ENCODE peak calls at places on chromosomes 6 and 20, in ten cellular contexts. S is CD8-positive, alpha-beta T cell; T is choroid plexus epithelial cell; Y is lung; M is activated B cell treated with CpG ODN at 0.5 μM for 24 hours; V is GM12864; G is CD4-positive, alpha-beta T cell; U is endothelial cell; X is fibroblast of lung; J is lower lobe of right lung. W is an unnamed sample.

GRCh38 chr20:905999-906520 is 10.1 kb downstream of the ANGPT4 start:
- DNase-seq in M (no peak), S (no peak), X (no peak), J (no peak), G (no peak), Y (no peak), T (no peak), V (no peak), U (no peak), W (no peak)

GRCh38 chr6:29792123-29793035 is 35.2 kb upstream of the HLA-G start:
- DNase-seq in V (no peak), S (peak), U (peak), Y (peak), M (peak), G (peak), X (no peak), J (peak), T (peak), W (peak)

GRCh38 chr6:110284877-110285276 is 73.3 kb downstream of the METTL24 start:
- DNase-seq in S (no peak), G (no peak), J (no peak), T (no peak), Y (no peak), M (no peak), X (no peak), V (no peak), U (no peak), W (no peak)

GRCh38 chr6:33249732-33250625 is 21.7 kb downstream of the VPS52 start:
- DNase-seq in G (no peak), V (no peak), X (peak), M (peak), J (no peak), Y (peak), U (peak), S (no peak), T (peak), W (no peak)

GRCh38 chr20:34365765-34366213 is 2.7 kb downstream of the ITCH start:
- DNase-seq in S (peak), V (peak), T (no peak), X (no peak), U (no peak), Y (no peak), J (no peak), M (no peak), G (no peak), W (peak)

GRCh38 chr6:79713701-79714322 is 82.7 kb downstream of the SH3BGRL2 start:
- DNase-seq in V (no peak), J (no peak), U (peak), S (peak), M (no peak), T (peak), Y (peak), G (peak), X (peak), W (peak)

GRCh38 chr6:137271245-137272183 is 52.3 kb upstream of the IFNGR1 start:
- DNase-seq in V (peak), X (peak), G (no peak), S (no peak), T (peak), Y (no peak), J (no peak), M (no peak), U (no peak), W (peak)

GRCh38 chr6:106324726-106325335 is 729 bp downstream of the ATG5 start:
- DNase-seq in V (no peak), J (no peak), X (peak), U (no peak), G (no peak), T (peak), M (no peak), S (no peak), Y (no peak), W (no peak)

GRCh38 chr6:45323656-45324224 is 4.4 kb upstream of the RUNX2 start:
- DNase-seq in V (no peak), X (no peak), M (no peak), Y (no peak), T (no peak), G (no peak), J (no peak), S (no peak), U (no peak), W (no peak)

GRCh38 chr20:24999568-24999967 is 7.0 kb upstream of the APMAP start:
- DNase-seq in U (no peak), M (no peak), J (no peak), G (no peak), S (no peak), X (no peak), T (no peak), V (no peak), Y (no peak), W (no peak)

GRCh38 chr6:70415247-70415646 is 1.9 kb downstream of the FAM135A start:
- DNase-seq in V (no peak), G (no peak), S (no peak), T (no peak), Y (no peak), J (no peak), U (no peak), M (no peak), X (no peak), W (peak)

GRCh38 chr6:91081452-91082067 is 494.7 kb upstream of the MAP3K7 start:
- DNase-seq in U (peak), T (peak), M (no peak), Y (no peak), S (no peak), J (no peak), X (peak), V (peak), G (no peak), W (peak)

GRCh38 chr6:119845161-119845560 is 495.6 kb upstream of the MAN1A1 start:
- DNase-seq in V (no peak), U (no peak), J (no peak), X (no peak), T (no peak), G (no peak), Y (no peak), M (no peak), S (no peak), W (no peak)

GRCh38 chr20:51494241-51495110 is 48.0 kb downstream of the NFATC2 start:
- DNase-seq in M (no peak), T (no peak), G (no peak), S (peak), X (no peak), Y (no peak), V (no peak), U (no peak), J (no peak), W (no peak)

GRCh38 chr6:44146685-44147084 is 11.9 kb upstream of the CAPN11 start:
- DNase-seq in T (no peak), V (no peak), U (no peak), Y (no peak), J (no peak), G (no peak), X (no peak), M (no peak), S (no peak), W (no peak)

GRCh38 chr6:79373246-79373645 is 138.8 kb upstream of the HMGN3 start:
- DNase-seq in X (no peak), J (no peak), V (no peak), U (no peak), G (no peak), S (no peak), T (no peak), Y (peak), M (no peak), W (no peak)

GRCh38 chr6:33147807-33148666 is 44.2 kb downstream of the COL11A2 start:
- DNase-seq in T (peak), Y (no peak), G (no peak), J (no peak), U (no peak), V (no peak), X (peak), S (no peak), M (no peak), W (peak)

GRCh38 chr6:6856538-6857523 is 250.9 kb upstream of the RREB1 start:
- DNase-seq in X (no peak), T (peak), Y (peak), V (peak), U (no peak), M (peak), S (peak), J (peak), G (peak), W (peak)

GRCh38 chr20:48150568-48150967 is 365.3 kb upstream of the SULF2 start:
- DNase-seq in U (no peak), J (no peak), M (no peak), S (no peak), G (no peak), Y (no peak), V (no peak), X (no peak), T (no peak), W (no peak)

GRCh38 chr6:125868996-125869395 is 78.2 kb downstream of the NCOA7 start:
- DNase-seq in J (no peak), Y (no peak), T (no peak), U (no peak), S (no peak), V (no peak), G (no peak), X (no peak), M (no peak), W (no peak)

GRCh38 chr6:21204951-21205350 is 388.6 kb upstream of the SOX4 start:
- DNase-seq in S (no peak), Y (no peak), T (no peak), M (no peak), X (no peak), U (no peak), J (no peak), G (no peak), V (no peak), W (no peak)

GRCh38 chr6:168035098-168035660 is 37.7 kb downstream of the KIF25 start:
- DNase-seq in J (peak), U (peak), X (peak), T (peak), S (no peak), V (no peak), M (no peak), Y (peak), G (no peak), W (no peak)

GRCh38 chr6:152749336-152749735 is 1.3 kb upstream of the VIP start:
- DNase-seq in M (no peak), V (no peak), Y (no peak), J (no peak), S (no peak), X (no peak), G (no peak), T (no peak), U (no peak), W (no peak)

GRCh38 chr6:152745509-152746171 is 5.0 kb upstream of the VIP start:
- DNase-seq in X (no peak), M (no peak), S (no peak), T (no peak), U (no peak), J (no peak), Y (no peak), G (no peak), V (no peak), W (no peak)

GRCh38 chr6:152746172-152746553 is 4.4 kb upstream of the VIP start:
- DNase-seq in X (peak), U (no peak), G (no peak), T (peak), S (no peak), J (no peak), Y (no peak), V (no peak), M (no peak), W (no peak)

GRCh38 chr6:152750694-152751093 is at the start of gene VIP:
- DNase-seq in G (no peak), T (peak), J (no peak), X (peak), U (peak), S (no peak), Y (no peak), M (no peak), V (no peak), W (no peak)

GRCh38 chr6:152748843-152749242 is 1.8 kb upstream of the VIP start:
- DNase-seq in V (no peak), M (no peak), T (peak), G (no peak), Y (no peak), S (no peak), U (no peak), X (no peak), J (no peak), W (no peak)
- TF ChIP-seq CTCF in V (no peak), M (no peak), T (peak), G (no peak), Y (no peak), S (no peak), U (peak), X (no peak), J (no peak), W (peak)

GRCh38 chr6:158596861-158597260 is 37.0 kb downstream of the TMEM181 start:
- DNase-seq in T (no peak), S (no peak), X (no peak), Y (no peak), U (no peak), M (no peak), V (no peak), J (no peak), G (no peak), W (no peak)

GRCh38 chr6:158591134-158591809 is 31.4 kb downstream of the TMEM181 start:
- DNase-seq in J (no peak), X (no peak), M (no peak), G (no peak), V (no peak), T (no peak), U (no peak), S (no peak), Y (no peak), W (no peak)

GRCh38 chr6:158597565-158597964 is 37.7 kb downstream of the TMEM181 start:
- DNase-seq in S (no peak), V (no peak), T (no peak), M (no peak), X (no peak), J (no peak), U (no peak), G (no peak), Y (no peak), W (no peak)

GRCh38 chr6:158593670-158594069 is 33.8 kb downstream of the TMEM181 start:
- DNase-seq in Y (no peak), T (no peak), G (no peak), V (no peak), M (no peak), J (no peak), U (no peak), S (no peak), X (no peak), W (no peak)

DNA sequence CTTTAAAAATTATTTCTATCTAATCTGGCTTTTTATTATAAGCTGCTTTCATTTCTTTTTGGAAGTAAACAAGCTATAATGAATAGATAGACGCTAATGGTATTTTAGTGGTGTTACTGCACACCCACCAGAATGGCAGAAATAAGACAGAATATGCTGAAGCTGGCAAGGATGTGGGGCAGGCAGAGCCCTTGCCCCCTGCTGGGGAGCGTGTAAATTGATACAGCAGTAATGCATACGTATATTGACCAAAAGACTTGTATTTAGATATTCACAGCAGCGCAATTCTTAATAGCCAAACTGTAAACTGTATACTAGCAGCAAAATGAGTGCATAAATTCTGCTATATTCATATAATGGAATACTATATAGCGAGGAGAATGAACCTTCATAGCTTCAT is 35.3 kb downstream of the TMEM181 start:
- DNase-seq in X (no peak), S (peak), G (no peak), Y (no peak), J (no peak), M (no peak), V (no peak), U (peak), T (no peak), W (no peak)
- TF ChIP-seq CTCF in X (peak), S (no peak), G (peak), Y (no peak), J (peak), M (no peak), V (peak), U (peak), T (peak), W (no peak)

GRCh38 chr6:95128439-95128838 is 448.9 kb upstream of the MANEA start:
- DNase-seq in S (no peak), M (no peak), U (no peak), T (no peak), J (no peak), X (no peak), G (no peak), Y (no peak), V (no peak), W (no peak)

GRCh38 chr6:95133578-95133977 is 443.8 kb upstream of the MANEA start:
- DNase-seq in T (peak), G (no peak), U (peak), J (no peak), X (peak), M (no peak), Y (no peak), V (no peak), S (no peak), W (no peak)
- TF ChIP-seq CTCF in T (peak), G (no peak), U (no peak), J (no peak), X (peak), M (no peak), Y (no peak), V (no peak), S (no peak), W (no peak)

GRCh38 chr6:39361657-39362486 is 39.4 kb upstream of the KCNK16 start:
- DNase-seq in Y (peak), X (peak), M (peak), T (peak), U (peak), G (no peak), V (no peak), S (peak), J (peak), W (peak)

GRCh38 chr6:39365281-39366074 is 43.0 kb upstream of the KCNK16 start:
- DNase-seq in T (peak), S (no peak), X (peak), U (no peak), G (no peak), V (no peak), M (no peak), J (no peak), Y (no peak), W (no peak)

GRCh38 chr6:39360378-39360777 is 37.9 kb upstream of the KCNK16 start:
- DNase-seq in X (no peak), Y (no peak), V (no peak), U (no peak), T (no peak), M (no peak), J (no peak), S (no peak), G (no peak), W (no peak)

GRCh38 chr6:39363280-39363679 is 40.8 kb upstream of the KCNK16 start:
- DNase-seq in T (no peak), S (no peak), G (no peak), U (no peak), M (no peak), Y (no peak), X (no peak), J (no peak), V (no peak), W (no peak)

GRCh38 chr6:39362487-39362865 is 40.0 kb upstream of the KCNK16 start:
- DNase-seq in T (no peak), U (no peak), X (no peak), S (no peak), G (no peak), M (no peak), J (no peak), V (no peak), Y (no peak), W (no peak)
- TF ChIP-seq CTCF in T (peak), U (peak), X (no peak), S (no peak), G (no peak), M (no peak), J (no peak), V (peak), Y (no peak), W (no peak)

DNA sequence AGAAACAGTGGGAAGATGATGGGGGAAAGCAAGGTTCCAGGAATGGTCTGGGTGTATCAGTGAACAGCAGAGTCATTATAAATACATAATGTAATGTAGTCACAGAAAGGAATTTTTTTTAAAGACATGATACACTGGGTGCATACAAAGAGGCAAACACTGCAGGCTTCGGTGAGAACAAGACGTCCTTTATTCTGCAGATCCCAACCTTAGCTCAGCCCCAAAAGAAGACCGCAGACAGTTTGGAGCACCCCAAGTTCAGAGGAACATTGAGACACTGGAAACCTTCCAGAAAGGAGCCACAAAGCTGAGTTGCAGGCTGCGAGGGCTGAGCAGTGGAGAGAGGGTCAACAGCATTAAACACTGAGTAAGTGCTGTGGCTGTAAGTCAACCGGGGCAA is 30.6 kb upstream of the FOXC1 start:
- DNase-seq in J (no peak), V (no peak), T (no peak), Y (no peak), G (no peak), X (no peak), U (no peak), M (no peak), S (no peak), W (no peak)
- TF ChIP-seq CTCF in J (no peak), V (no peak), T (no peak), Y (no peak), G (no peak), X (no peak), U (no peak), M (no peak), S (no peak), W (no peak)